ENCODE peak calls at places on chromosomes 12 and 14, in four cellular contexts. N is A549, Q is sigmoid colon, T is GM12891. H is an unnamed sample.

GRCh38 chr12:53963434-53964314 is 9.0 kb downstream of the HOXC12 start:
- DNase-seq in N (no peak), Q (no peak), T (no peak), H (no peak)

GRCh38 chr14:85978851-85979250 is 448.9 kb downstream of the FLRT2 start:
- DNase-seq in N (no peak), Q (no peak), T (no peak), H (no peak)

GRCh38 chr14:72731252-72732020 is 162.5 kb downstream of the DPF3 start:
- DNase-seq in N (no peak), Q (no peak), T (no peak), H (no peak)

GRCh38 chr12:28024231-28024995 is 51.9 kb upstream of the PTHLH start:
- DNase-seq in N (no peak), Q (no peak), T (no peak), H (no peak)

GRCh38 chr12:11756022-11756421 is 106.5 kb downstream of the ETV6 start:
- DNase-seq in N (no peak), Q (peak), T (no peak), H (no peak)

GRCh38 chr12:95198914-95199313 is 18.4 kb downstream of the FGD6 start:
- DNase-seq in N (no peak), Q (no peak), T (no peak), H (no peak)

GRCh38 chr14:64970776-64971451 is 1.2 kb downstream of the RAB15 start:
- DNase-seq in N (peak), Q (no peak), T (no peak), H (peak)

GRCh38 chr12:53993397-53994267 is 6.3 kb upstream of the HOXC9 start:
- DNase-seq in N (no peak), Q (no peak), T (no peak), H (no peak)

GRCh38 chr12:46450279-46450748 is 77.7 kb upstream of the SLC38A2 start:
- DNase-seq in N (no peak), Q (peak), T (no peak), H (no peak)

GRCh38 chr12:10194160-10194559 is 15.3 kb downstream of the TMEM52B start:
- DNase-seq in N (no peak), Q (no peak), T (no peak), H (no peak)

GRCh38 chr14:67526676-67527459 is 6.2 kb upstream of the PLEKHH1 start:
- DNase-seq in N (peak), Q (no peak), T (no peak), H (peak)

GRCh38 chr12:56041579-56042429 is at the start of gene RPS26:
- DNase-seq in N (peak), Q (peak), T (peak), H (peak)

GRCh38 chr12:74129702-74130101 is 407.9 kb upstream of the ATXN7L3B start:
- DNase-seq in N (no peak), Q (no peak), T (no peak), H (no peak)

GRCh38 chr12:104790296-104791125 is 167.6 kb downstream of the SLC41A2 start:
- DNase-seq in N (peak), Q (peak), T (no peak), H (peak)

GRCh38 chr12:6644257-6644596 is 3.0 kb downstream of the ACRBP start:
- DNase-seq in N (no peak), Q (no peak), T (no peak), H (no peak)

GRCh38 chr14:49623941-49624806 is 3.6 kb downstream of the MGAT2 start:
- DNase-seq in N (no peak), Q (no peak), T (no peak), H (no peak)

GRCh38 chr14:104117341-104118005 is 20.9 kb upstream of the KIF26A start:
- DNase-seq in N (no peak), Q (no peak), T (no peak), H (no peak)

GRCh38 chr14:74140374-74140850 is 55.7 kb downstream of the LIN52 start:
- DNase-seq in N (no peak), Q (peak), T (no peak), H (no peak)

GRCh38 chr12:92469837-92470236 is 233.0 kb upstream of the PLEKHG7 start:
- DNase-seq in N (no peak), Q (no peak), T (no peak), H (no peak)

GRCh38 chr14:25537846-25538455 is 488.0 kb upstream of the STXBP6 start:
- DNase-seq in N (no peak), Q (no peak), T (peak), H (peak)

GRCh38 chr12:94592080-94592479 is 58.3 kb downstream of the TMCC3 start:
- DNase-seq in N (no peak), Q (no peak), T (no peak), H (no peak)

GRCh38 chr12:102465762-102466560 is 14.4 kb downstream of the IGF1 start:
- DNase-seq in N (no peak), Q (no peak), T (no peak), H (no peak)

GRCh38 chr14:74941676-74942097 is 13.7 kb downstream of the PGF start:
- DNase-seq in N (no peak), Q (peak), T (no peak), H (no peak)

GRCh38 chr14:64117671-64118402 is 176.3 kb downstream of the ESR2 start:
- DNase-seq in N (no peak), Q (no peak), T (no peak), H (no peak)

GRCh38 chr14:85024931-85025330 is 505.0 kb upstream of the FLRT2 start:
- DNase-seq in N (no peak), Q (no peak), T (no peak), H (no peak)

GRCh38 chr12:82660541-82661325 is 26.0 kb upstream of the TMTC2 start:
- DNase-seq in N (no peak), Q (no peak), T (no peak), H (no peak)

GRCh38 chr12:121536058-121536928 is 44.5 kb downstream of the KDM2B start:
- DNase-seq in N (peak), Q (peak), T (peak), H (peak)

GRCh38 chr12:14773685-14774073 is 29.6 kb downstream of the WBP11 start:
- DNase-seq in N (peak), Q (no peak), T (no peak), H (no peak)

GRCh38 chr12:100123316-100124095 is 19.2 kb downstream of the BLTP3B start:
- DNase-seq in N (no peak), Q (no peak), T (no peak), H (no peak)

GRCh38 chr14:92917041-92917940 is 5.7 kb upstream of the CHGA start:
- DNase-seq in N (no peak), Q (no peak), T (no peak), H (no peak)

GRCh38 chr12:82993610-82994009 is 306.9 kb downstream of the TMTC2 start:
- DNase-seq in N (no peak), Q (no peak), T (no peak), H (no peak)

GRCh38 chr14:89429206-89430091 is 12.4 kb upstream of the FOXN3 start:
- DNase-seq in N (no peak), Q (peak), T (no peak), H (no peak)

GRCh38 chr12:122422769-122423257 is 344 bp upstream of the CLIP1 start:
- DNase-seq in N (peak), Q (peak), T (no peak), H (peak)

GRCh38 chr12:56192582-56192981 is 3.3 kb upstream of the SMARCC2 start:
- DNase-seq in N (no peak), Q (no peak), T (no peak), H (no peak)

GRCh38 chr14:53603994-53604393 is 352.6 kb downstream of the BMP4 start:
- DNase-seq in N (no peak), Q (no peak), T (no peak), H (no peak)

GRCh38 chr12:78963439-78964222 is 99.1 kb downstream of the SYT1 start:
- DNase-seq in N (no peak), Q (no peak), T (no peak), H (no peak)

GRCh38 chr14:91395998-91396660 is 21.5 kb downstream of the CCDC88C start:
- DNase-seq in N (no peak), Q (no peak), T (no peak), H (no peak)

GRCh38 chr14:91395466-91395865 is 22.2 kb downstream of the CCDC88C start:
- DNase-seq in N (no peak), Q (no peak), T (no peak), H (no peak)

GRCh38 chr14:91398192-91398591 is 19.4 kb downstream of the CCDC88C start:
- DNase-seq in N (no peak), Q (no peak), T (no peak), H (no peak)

GRCh38 chr14:91398707-91399106 is 18.9 kb downstream of the CCDC88C start:
- DNase-seq in N (no peak), Q (no peak), T (no peak), H (no peak)

GRCh38 chr14:91396959-91397815 is 20.4 kb downstream of the CCDC88C start:
- DNase-seq in N (no peak), Q (no peak), T (peak), H (no peak)
- TF ChIP-seq POLR2A in N (no peak), Q (no peak), T (peak), H (no peak)

DNA sequence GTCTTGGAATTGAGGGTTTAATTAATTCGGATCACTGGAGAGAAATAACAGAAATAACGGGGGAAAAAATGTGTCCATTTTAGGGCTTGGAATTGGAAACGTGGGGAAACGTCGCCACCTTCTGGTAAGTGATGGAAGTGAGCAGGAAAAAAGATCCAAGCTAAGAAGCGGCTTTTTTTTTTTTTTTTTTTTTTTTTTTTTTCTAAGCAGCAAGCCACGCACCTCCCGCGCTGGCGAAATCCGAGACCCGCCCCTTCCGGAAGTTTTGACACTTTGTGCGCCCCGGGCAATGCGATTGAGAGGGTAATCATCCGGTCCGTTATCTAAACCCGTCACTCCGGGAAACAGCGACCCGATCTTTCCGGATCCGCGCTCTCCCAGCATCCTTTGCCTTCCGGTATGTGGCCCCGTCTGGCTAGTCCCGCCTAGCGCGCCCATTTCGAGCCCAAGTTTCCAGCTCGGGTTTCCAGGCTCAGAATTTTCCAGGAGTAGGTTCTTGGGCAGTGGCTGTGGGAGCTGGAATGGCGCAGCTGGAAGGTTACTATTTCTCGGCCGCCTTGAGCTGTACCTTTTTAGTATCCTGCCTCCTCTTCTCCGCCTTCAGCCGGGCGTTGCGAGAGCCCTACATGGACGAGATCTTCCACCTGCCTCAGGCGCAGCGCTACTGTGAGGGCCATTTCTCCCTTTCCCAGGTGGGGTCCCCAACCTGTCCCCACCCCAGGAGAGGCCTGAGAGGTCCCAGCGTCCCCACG is at the start of gene ALG10:
- DNase-seq in N (peak), Q (peak), T (peak), H (peak)
- TF ChIP-seq POLR2A in N (peak), Q (no peak), T (peak), H (no peak)

DNA sequence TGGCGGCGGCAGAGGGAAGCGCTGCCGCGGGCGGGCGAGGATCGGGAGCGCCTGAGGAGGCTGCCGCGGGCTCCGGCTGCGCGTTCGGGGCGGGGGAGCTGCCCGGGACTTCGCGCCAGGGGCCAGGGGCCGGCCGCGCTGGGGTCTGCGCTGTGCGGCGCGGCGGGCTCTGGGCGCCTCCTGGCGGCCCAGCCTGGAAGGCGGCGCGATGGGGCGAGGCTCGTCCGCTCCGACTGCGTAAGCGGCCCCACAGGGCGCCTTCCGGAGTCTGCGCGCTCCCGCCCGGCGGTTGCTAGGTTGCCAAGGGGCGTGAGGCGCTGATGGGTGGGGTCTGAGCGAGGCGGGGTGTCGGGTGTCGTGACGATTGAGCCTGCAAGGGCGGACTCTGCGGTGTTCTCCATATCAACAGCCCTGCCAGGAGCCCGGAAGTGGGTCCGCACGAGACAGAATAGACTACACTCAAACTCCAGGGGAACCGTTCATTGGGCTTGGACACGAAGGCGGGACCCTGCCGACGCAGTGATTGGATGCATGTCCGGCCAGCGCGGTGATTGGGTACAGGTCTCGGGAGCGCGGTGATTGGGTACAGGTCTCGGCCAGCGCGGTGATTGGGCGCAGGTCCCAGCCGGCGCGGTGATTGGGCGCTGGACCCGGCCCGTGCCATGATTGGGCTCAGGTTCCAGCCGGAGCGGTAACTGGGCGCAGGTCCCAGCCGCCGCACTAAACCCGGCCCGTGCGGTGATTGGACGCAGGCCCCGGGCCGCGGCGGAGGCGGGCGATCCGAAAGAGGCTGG is at the start of gene TEDC1:
- DNase-seq in N (peak), Q (peak), T (peak), H (peak)
- TF ChIP-seq POLR2A in N (no peak), Q (no peak), T (no peak), H (peak)

DNA sequence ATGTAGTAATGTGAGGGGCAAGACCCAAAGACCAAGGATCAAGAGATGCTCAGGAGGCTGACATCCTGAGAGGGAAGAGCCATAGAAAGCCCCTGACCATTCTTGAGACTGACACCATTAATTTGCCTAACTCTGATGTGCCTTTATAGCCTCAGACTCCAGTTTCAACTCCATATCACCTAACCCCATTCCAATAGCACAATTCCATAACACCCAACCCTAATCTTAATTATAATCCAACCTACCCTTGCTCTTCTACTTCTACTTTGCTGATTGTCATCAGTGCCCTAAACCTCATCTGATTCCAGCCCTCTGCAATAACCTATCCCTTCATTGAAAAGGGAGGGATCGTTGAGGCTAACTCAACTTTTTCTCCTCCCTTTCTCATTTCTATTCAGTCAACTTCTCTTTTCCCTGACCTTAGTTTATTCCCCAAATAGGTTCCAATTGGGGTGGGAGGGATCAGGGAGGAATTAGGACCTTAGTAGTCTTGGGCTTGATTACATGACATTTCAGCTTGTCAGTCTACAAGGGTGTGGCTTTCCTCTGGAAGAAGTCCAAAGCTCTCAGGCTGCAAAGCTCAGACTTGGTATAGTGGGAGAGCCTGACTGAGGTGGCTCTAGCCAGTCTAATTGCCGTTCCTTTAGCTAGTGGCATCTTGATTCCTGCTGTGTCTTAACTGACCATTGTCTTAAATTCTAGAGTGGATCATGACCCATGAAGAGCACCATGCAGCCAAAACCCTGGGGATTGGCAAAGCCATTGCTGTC is 3.1 kb downstream of the PFKM start:
- DNase-seq in N (no peak), Q (no peak), T (no peak), H (no peak)
- TF ChIP-seq POLR2A in N (no peak), Q (no peak), T (no peak), H (no peak)

GRCh38 chr12:132713123-132713522 is 2.5 kb downstream of the PGAM5 start:
- DNase-seq in N (no peak), Q (no peak), T (no peak), H (no peak)

GRCh38 chr12:132708150-132708549 is 2.5 kb upstream of the PGAM5 start:
- DNase-seq in N (no peak), Q (no peak), T (no peak), H (no peak)

GRCh38 chr12:132710062-132710421 is 600 bp upstream of the PGAM5 start:
- DNase-seq in N (no peak), Q (no peak), T (no peak), H (no peak)

GRCh38 chr12:132711169-132711843 is 664 bp downstream of the PGAM5 start:
- DNase-seq in N (no peak), Q (no peak), T (no peak), H (no peak)

DNA sequence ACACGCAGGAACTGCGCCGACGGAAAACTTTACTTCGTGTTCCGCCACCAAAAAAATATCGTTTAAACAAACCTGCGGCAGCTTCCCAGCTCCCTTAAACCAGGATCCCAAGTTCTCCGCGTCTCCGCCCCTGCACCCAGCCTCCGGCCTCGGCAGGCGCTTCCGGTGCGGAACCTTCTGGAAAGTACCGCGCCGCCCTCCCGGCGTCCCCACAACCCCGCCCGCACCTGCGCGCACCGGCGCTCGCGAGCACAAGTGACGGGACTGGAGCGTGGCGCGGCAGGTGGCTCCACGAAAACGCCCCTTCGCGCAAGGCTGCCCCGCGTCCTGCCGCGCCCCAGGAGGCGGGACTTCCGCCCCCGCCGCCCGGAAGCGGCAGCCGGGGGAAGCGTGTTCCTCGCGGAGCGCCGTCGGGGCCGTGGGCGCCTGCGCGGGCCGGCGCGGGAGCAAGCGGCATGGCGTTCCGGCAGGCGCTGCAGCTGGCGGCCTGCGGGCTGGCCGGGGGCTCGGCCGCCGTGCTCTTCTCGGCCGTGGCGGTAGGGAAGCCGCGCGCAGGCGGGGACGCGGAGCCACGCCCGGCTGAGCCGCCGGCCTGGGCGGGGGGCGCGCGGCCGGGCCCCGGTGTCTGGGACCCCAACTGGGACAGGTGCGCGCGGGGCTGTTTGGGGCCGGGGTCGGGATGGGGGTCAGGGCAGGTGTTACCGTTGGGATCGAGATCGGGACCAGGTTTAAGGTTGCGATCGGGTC is at the start of gene PGAM5:
- DNase-seq in N (peak), Q (peak), T (peak), H (peak)
- TF ChIP-seq POLR2A in N (peak), Q (peak), T (peak), H (peak)

GRCh38 chr14:34937442-34937841 is 45.4 kb upstream of the SRP54 start:
- DNase-seq in N (no peak), Q (no peak), T (no peak), H (no peak)
- TF ChIP-seq POLR2A in N (no peak), Q (no peak), T (no peak), H (no peak)

GRCh38 chr12:118304093-118304492 is 68.6 kb downstream of the TAOK3 start:
- DNase-seq in N (no peak), Q (no peak), T (no peak), H (no peak)
- TF ChIP-seq POLR2A in N (no peak), Q (no peak), T (no peak), H (no peak)